ENCODE peak calls at places on chromosomes 1 and 21, in seven cellular contexts. K is prostate gland, O is body of pancreas, Q is A549, Y is right lobe of liver, L is stomach, V is esophagus squamous epithelium. N is an unnamed sample.
A peak's percentile ranks its signal among the peaks of the same experiment; 100 is the strongest.

GRCh38 chr1:51294566-51295184 is 35.7 kb downstream of the TTC39A start:
- DNase-seq in K (no peak), O (no peak), Q (no peak), Y (no peak), L (peak; percentile 20), V (no peak), N (no peak)

GRCh38 chr1:157135070-157135469 is 3.1 kb downstream of the ETV3 start:
- DNase-seq in K (no peak), O (no peak), Q (no peak), Y (no peak), L (no peak), V (no peak), N (no peak)

GRCh38 chr1:181767001-181767708 is 283.8 kb downstream of the CACNA1E start:
- DNase-seq in K (no peak), O (no peak), Q (no peak), Y (no peak), L (no peak), V (no peak), N (no peak)

GRCh38 chr1:91757760-91758545 is 128.0 kb downstream of the TGFBR3 start:
- DNase-seq in K (no peak), O (no peak), Q (no peak), Y (no peak), L (no peak), V (no peak), N (peak; percentile 60)

GRCh38 chr21:17513214-17514123 is 626 bp downstream of the CXADR start:
- DNase-seq in K (peak; percentile 36), O (peak; percentile 47), Q (no peak), Y (peak; percentile 55), L (peak; percentile 52), V (no peak), N (no peak)

GRCh38 chr21:46112731-46113215 is 14.9 kb downstream of the COL6A2 start:
- DNase-seq in K (no peak), O (no peak), Q (no peak), Y (peak; percentile 11), L (peak; percentile 20), V (no peak), N (peak; percentile 0)

GRCh38 chr1:222167111-222167510 is 380.8 kb downstream of the HHIPL2 start:
- DNase-seq in K (peak; percentile 20), O (peak; percentile 61), Q (peak; percentile 22), Y (peak; percentile 34), L (peak; percentile 51), V (no peak), N (no peak)

GRCh38 chr1:155091071-155092051 is 12.7 kb downstream of the EFNA3 start:
- DNase-seq in K (peak; percentile 63), O (peak; percentile 78), Q (peak; percentile 73), Y (peak; percentile 86), L (peak; percentile 84), V (no peak), N (peak; percentile 59)

GRCh38 chr1:39141925-39142324 is 62.6 kb upstream of the MACF1 start:
- DNase-seq in K (no peak), O (no peak), Q (no peak), Y (no peak), L (no peak), V (no peak), N (no peak)

GRCh38 chr21:16305686-16306085 is 575.9 kb downstream of the USP25 start:
- DNase-seq in K (no peak), O (no peak), Q (no peak), Y (no peak), L (no peak), V (no peak), N (peak; percentile 21)

GRCh38 chr1:15401391-15402055 is 8.2 kb upstream of the EFHD2 start:
- DNase-seq in K (no peak), O (no peak), Q (no peak), Y (no peak), L (no peak), V (no peak), N (no peak)

GRCh38 chr1:2255420-2256369 is 27.6 kb downstream of the SKI start:
- DNase-seq in K (no peak), O (no peak), Q (no peak), Y (no peak), L (no peak), V (no peak), N (no peak)

GRCh38 chr1:13807213-13807612 is 107.2 kb downstream of the PRDM2 start:
- DNase-seq in K (peak; percentile 63), O (peak; percentile 57), Q (peak; percentile 4), Y (no peak), L (peak; percentile 63), V (no peak), N (no peak)

DNA sequence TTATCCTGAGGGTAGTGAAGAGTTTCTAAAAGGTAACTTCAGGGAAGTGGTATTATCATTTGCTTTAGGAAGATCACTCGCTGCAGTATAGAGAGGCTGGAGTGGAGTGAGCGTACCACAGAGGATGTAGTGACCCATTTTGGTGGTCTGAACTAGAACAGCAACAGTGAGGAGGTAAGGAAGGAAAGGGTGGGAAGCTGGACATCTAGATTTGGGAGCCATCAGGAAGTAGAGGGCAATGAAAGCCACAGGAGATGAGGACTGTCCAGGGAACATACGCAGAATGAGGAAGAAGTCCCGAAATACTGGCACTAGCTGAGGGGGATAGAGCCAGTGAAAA is 94.9 kb downstream of the PIK3R3 start:
- DNase-seq in K (no peak), O (no peak), Q (no peak), Y (no peak), L (no peak), V (no peak), N (no peak)
- TF ChIP-seq POLR2A in K (no peak), O (no peak), Q (no peak), Y (no peak), L (no peak), V (no peak), N (no peak)

GRCh38 chr1:94384485-94385353 is 33.5 kb upstream of the ABCD3 start:
- DNase-seq in K (no peak), O (peak; percentile 34), Q (peak; percentile 0), Y (no peak), L (peak; percentile 51), V (no peak), N (no peak)
- H3K27ac ChIP-seq in K (no peak overlapping the region), O (peak overlapping the region; percentile 95), Q (peak overlapping the region; percentile 97), Y (peak overlapping the region; percentile 72), L (peak overlapping the region; percentile 92), V (peak overlapping the region; percentile 24), N (no peak overlapping the region)

GRCh38 chr1:28553229-28553930 is 495 bp downstream of the TRNAU1AP start:
- DNase-seq in K (peak; percentile 15), O (peak; percentile 31), Q (peak; percentile 38), Y (peak; percentile 40), L (peak; percentile 30), V (no peak), N (no peak)

GRCh38 chr1:28551381-28551780 is 1.5 kb upstream of the TRNAU1AP start:
- DNase-seq in K (no peak), O (no peak), Q (no peak), Y (no peak), L (no peak), V (no peak), N (no peak)

DNA sequence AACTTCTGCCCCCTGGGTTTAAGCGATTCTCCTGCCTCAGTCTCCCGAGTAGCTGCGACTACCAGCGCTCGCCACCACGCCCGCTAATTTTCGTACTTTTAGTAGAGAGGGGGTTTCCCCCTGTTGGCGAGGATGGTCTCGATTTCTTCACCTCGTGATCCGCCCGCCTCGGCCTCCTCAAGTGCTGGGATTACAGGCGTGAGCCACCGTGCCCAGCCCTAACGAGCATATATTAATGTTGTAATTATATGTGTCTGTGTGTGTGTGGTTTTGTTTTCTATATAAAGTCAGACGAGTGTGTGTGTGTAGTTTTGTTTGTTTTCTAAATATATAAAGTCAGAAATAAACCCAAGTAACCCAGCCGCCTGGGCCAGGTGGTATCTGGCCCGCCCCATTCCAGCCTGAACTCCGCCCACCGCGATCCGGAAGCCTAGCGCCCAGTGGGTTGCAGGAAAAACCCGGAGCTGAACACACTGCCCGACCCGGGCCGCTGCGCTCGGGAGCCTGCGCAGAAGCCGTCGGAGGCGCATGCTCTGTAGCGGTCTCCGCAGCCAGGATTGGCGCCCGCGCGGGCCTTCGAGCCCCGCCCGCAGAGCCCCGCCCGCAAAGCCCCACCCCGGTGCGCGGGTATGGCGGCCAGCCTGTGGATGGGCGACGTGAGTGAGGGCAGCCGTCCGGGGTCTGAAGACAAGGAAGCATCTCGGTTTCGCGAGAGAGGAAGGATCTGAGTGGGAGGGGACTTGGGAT is at the start of gene TRNAU1AP:
- DNase-seq in K (peak; percentile 94), O (peak; percentile 98), Q (peak; percentile 67), Y (peak; percentile 96), L (peak; percentile 98), V (peak; percentile 74), N (peak; percentile 95)
- H3K4me1 ChIP-seq in K (no peaks in the 10 kb centered on the region), O (peaks cover 19% of the 10 kb centered on the region), Q (peaks cover 6% of the 10 kb centered on the region), Y (no peaks in the 10 kb centered on the region), L (peaks cover 23% of the 10 kb centered on the region), V (no peaks in the 10 kb centered on the region), N (peaks cover 8% of the 10 kb centered on the region)

GRCh38 chr1:28244549-28245251 is 8.8 kb downstream of the ATP5IF1 start:
- DNase-seq in K (no peak), O (no peak), Q (no peak), Y (no peak), L (no peak), V (no peak), N (peak; percentile 84)
- TF ChIP-seq POLR2A in K (no peak), O (no peak), Q (no peak), Y (no peak), L (no peak), V (no peak), N (peak; percentile 42)

GRCh38 chr1:27357281-27358037 is 9.3 kb downstream of the MAP3K6 start:
- DNase-seq in K (peak; percentile 77), O (peak; percentile 86), Q (peak; percentile 78), Y (peak; percentile 81), L (peak; percentile 87), V (peak; percentile 43), N (peak; percentile 54)
- H3K27ac ChIP-seq in K (peak overlapping the region; percentile 83), O (peak overlapping the region; percentile 17), Q (no peak overlapping the region), Y (no peak overlapping the region), L (peak overlapping the region; percentile 45), V (peak overlapping the region; percentile 67), N (no peak overlapping the region)

GRCh38 chr1:19038732-19039131 is 82.3 kb upstream of the IFFO2 start:
- DNase-seq in K (no peak), O (no peak), Q (no peak), Y (no peak), L (no peak), V (no peak), N (no peak)
- H3K4me1 ChIP-seq in K (peaks cover 6% of the 10 kb centered on the region), O (peaks cover 25% of the 10 kb centered on the region), Q (peaks cover 6% of the 10 kb centered on the region), Y (no peaks in the 10 kb centered on the region), L (no peaks in the 10 kb centered on the region), V (peaks cover 4% of the 10 kb centered on the region), N (peaks cover 5% of the 10 kb centered on the region)

GRCh38 chr1:83999316-83999819 is 436 bp upstream of the TTLL7 start:
- DNase-seq in K (peak; percentile 77), O (peak; percentile 78), Q (peak; percentile 53), Y (peak; percentile 74), L (peak; percentile 78), V (no peak), N (peak; percentile 71)
- TF ChIP-seq POLR2A in K (no peak), O (peak; percentile 5), Q (no peak), Y (no peak), L (no peak), V (no peak), N (no peak)

GRCh38 chr1:53321776-53322602 is 5.9 kb downstream of the LRP8 start:
- DNase-seq in K (no peak), O (no peak), Q (no peak), Y (no peak), L (no peak), V (no peak), N (no peak)
- H3K27ac ChIP-seq in K (no peak overlapping the region), O (no peak overlapping the region), Q (peak overlapping the region; percentile 24), Y (no peak overlapping the region), L (no peak overlapping the region), V (no peak overlapping the region), N (no peak overlapping the region)

N was measured in gastrocnemius medialis.